ENCODE peak calls at places on chromosomes 16 and 17, in five cellular contexts. R is body of pancreas, K is left ventricle myocardium inferior, D is cardiac muscle cell, V is Peyer's patch. Q is an unnamed sample. For H3K36me3, the result is how much of the 10 kb centered on the place peaks cover.

GRCh38 chr17:66737524-66737923 is 97.4 kb upstream of the CACNG5 start:
- DNase-seq in V (no peak), K (peak), R (peak), D (peak), Q (no peak)

GRCh38 chr17:27466748-27467375 is 10.6 kb downstream of the KSR1 start:
- DNase-seq in K (no peak), V (no peak), R (no peak), D (no peak), Q (no peak)

GRCh38 chr17:27244481-27245223 is 49.3 kb upstream of the WSB1 start:
- DNase-seq in K (peak), D (peak), R (peak), V (no peak), Q (peak)

GRCh38 chr16:86088816-86089215 is 189.9 kb downstream of the IRF8 start:
- DNase-seq in D (no peak), R (no peak), K (no peak), V (peak), Q (no peak)

GRCh38 chr16:18999045-18999393 is 15.3 kb downstream of the TMC7 start:
- DNase-seq in K (no peak), D (no peak), V (no peak), R (no peak), Q (no peak)

GRCh38 chr16:26644912-26645543 is 421.7 kb upstream of the C16orf82 start:
- DNase-seq in R (no peak), D (no peak), K (no peak), V (no peak), Q (no peak)

GRCh38 chr16:13935408-13935807 is 15.5 kb downstream of the ERCC4 start:
- DNase-seq in K (no peak), D (no peak), V (no peak), R (no peak), Q (no peak)

GRCh38 chr16:13829712-13830304 is 90.1 kb upstream of the ERCC4 start:
- DNase-seq in D (no peak), K (no peak), R (no peak), V (no peak), Q (no peak)

GRCh38 chr16:11175106-11175795 is 80.8 kb downstream of the SOCS1 start:
- DNase-seq in V (no peak), D (no peak), K (no peak), R (no peak), Q (no peak)

GRCh38 chr16:3304370-3304769 is 860 bp downstream of the TIGD7 start:
- DNase-seq in K (no peak), R (no peak), V (no peak), D (peak), Q (no peak)

GRCh38 chr16:25006504-25007055 is 8.6 kb downstream of the ARHGAP17 start:
- DNase-seq in D (peak), R (peak), K (no peak), V (no peak), Q (no peak)

GRCh38 chr16:85593503-85594195 is 19.5 kb upstream of the GSE1 start:
- DNase-seq in K (no peak), D (no peak), R (no peak), V (no peak), Q (no peak)

GRCh38 chr16:75624921-75625334 is 1.8 kb upstream of the ADAT1 start:
- DNase-seq in K (no peak), V (no peak), R (no peak), D (peak), Q (no peak)

GRCh38 chr17:17537311-17538099 is 41.3 kb upstream of the RASD1 start:
- DNase-seq in D (peak), K (no peak), R (no peak), V (no peak), Q (no peak)

GRCh38 chr16:56257260-56257659 is 66.0 kb downstream of the GNAO1 start:
- DNase-seq in R (peak), V (no peak), K (peak), D (no peak), Q (no peak)

GRCh38 chr17:39183045-39183444 is 14.4 kb downstream of the CACNB1 start:
- DNase-seq in D (no peak), R (no peak), K (no peak), V (no peak), Q (no peak)
- H3K36me3 ChIP-seq in D (under half), R (under half), K (under half), V (under half), Q (under half)

GRCh38 chr16:57299719-57300386 is 15.4 kb upstream of the PLLP start:
- DNase-seq in K (peak), V (peak), D (peak), R (peak), Q (peak)
- TF ChIP-seq CTCF in K (peak), V (peak), D (no peak), R (peak), Q (peak)

DNA sequence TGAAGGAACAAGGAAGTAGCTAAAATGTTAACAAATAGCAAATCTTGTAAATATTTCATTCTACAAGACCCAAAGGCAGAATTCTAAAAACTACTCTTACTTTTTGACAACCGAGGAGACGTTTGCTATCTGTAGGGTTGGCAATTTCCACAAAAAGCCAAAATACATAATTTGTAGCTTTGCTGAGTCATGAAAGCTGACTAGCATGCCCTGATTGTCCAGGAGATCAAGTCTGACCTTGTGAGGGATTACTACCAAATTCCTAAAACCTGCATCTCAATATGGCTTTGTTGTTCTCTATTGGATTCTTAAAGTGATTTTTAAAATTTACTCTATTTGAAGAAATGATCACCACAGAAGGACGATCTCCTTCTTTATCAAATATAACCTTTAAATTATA is 10.8 kb downstream of the DNAJA2 start:
- DNase-seq in D (no peak), K (no peak), R (no peak), V (no peak), Q (no peak)
- H3K36me3 ChIP-seq in D (half or more), K (half or more), R (under half), V (under half), Q (under half)

GRCh38 chr17:58398574-58399266 is 18.6 kb downstream of the RNF43 start:
- DNase-seq in K (no peak), V (no peak), D (no peak), R (no peak), Q (no peak)
- TF ChIP-seq CTCF in K (no peak), V (no peak), D (no peak), R (no peak), Q (no peak)

GRCh38 chr16:88624481-88624880 is 13.9 kb upstream of the IL17C start:
- DNase-seq in D (no peak), R (no peak), V (no peak), K (no peak), Q (no peak)
- H3K36me3 ChIP-seq in D (under half), R (under half), V (under half), K (half or more), Q (under half)

Q was measured in prostate gland.